ENCODE peak calls at places on chromosome 19, in nine cellular contexts. U, X, G, O, K, I, P, M and S are unnamed samples.

GRCh38 chr19:18468517-18468916 is 30.6 kb upstream of the ISYNA1 start:
- DNase-seq in G (no peak), I (no peak), O (no peak), X (no peak), U (no peak), P (peak), K (no peak), M (no peak), S (no peak)

GRCh38 chr19:1503089-1503924 is 9.5 kb downstream of the ADAMTSL5 start:
- DNase-seq in M (peak), G (no peak), I (peak), O (peak), X (peak), P (peak), K (no peak), U (no peak), S (no peak)

GRCh38 chr19:39518975-39519374 is 4.0 kb downstream of the SELENOV start:
- DNase-seq in O (no peak), X (no peak), G (no peak), M (no peak), K (no peak), P (no peak), I (no peak), U (no peak), S (no peak)

GRCh38 chr19:44951179-44952159 is 3.7 kb upstream of the CLPTM1 start:
- DNase-seq in U (no peak), X (peak), K (peak), I (peak), P (no peak), G (peak), M (peak), O (peak), S (peak)

GRCh38 chr19:1592755-1593628 is at the start of gene MBD3:
- DNase-seq in P (peak), U (peak), X (peak), M (peak), K (peak), I (peak), O (peak), G (peak), S (peak)

GRCh38 chr19:3366761-3367571 is 583 bp downstream of the NFIC start:
- DNase-seq in I (no peak), K (no peak), M (no peak), P (peak), G (no peak), U (no peak), O (peak), X (peak), S (peak)

GRCh38 chr19:589693-590395 is at the start of gene HCN2:
- DNase-seq in U (no peak), X (no peak), P (no peak), G (no peak), M (no peak), K (no peak), O (no peak), I (no peak), S (no peak)

GRCh38 chr19:30105316-30105715 is 163.3 kb downstream of the URI1 start:
- DNase-seq in K (no peak), O (no peak), X (no peak), P (no peak), I (no peak), U (no peak), M (no peak), G (no peak), S (no peak)

GRCh38 chr19:58551123-58551497 is 3.8 kb downstream of the CHMP2A start:
- DNase-seq in U (no peak), I (no peak), O (no peak), G (no peak), M (no peak), K (no peak), X (no peak), P (no peak), S (no peak)

GRCh38 chr19:39507715-39508364 is 7.1 kb upstream of the SELENOV start:
- DNase-seq in M (no peak), X (no peak), I (no peak), K (no peak), P (no peak), G (no peak), O (no peak), U (no peak), S (no peak)